ENCODE peak calls at places on chromosomes 12 and 14, in eight cellular contexts. W, I, O, Y, Q, E, K and F are unnamed samples.

GRCh38 chr14:85549697-85550096 is 19.8 kb downstream of the FLRT2 start:
- DNase-seq in Q (no peak), K (no peak), O (no peak), W (no peak), E (no peak), I (no peak), Y (no peak), F (no peak)

GRCh38 chr14:90676356-90676755 is 139.9 kb downstream of the TTC7B start:
- DNase-seq in Y (no peak), W (no peak), I (no peak), Q (no peak), K (no peak), E (no peak), O (no peak), F (no peak)

GRCh38 chr12:46159239-46159901 is 109.5 kb downstream of the SLC38A1 start:
- DNase-seq in I (no peak), O (no peak), Q (no peak), Y (no peak), E (no peak), K (no peak), W (no peak), F (no peak)

GRCh38 chr14:38065101-38065762 is 142.5 kb upstream of the SSTR1 start:
- DNase-seq in W (peak; percentile 80), K (no peak), I (no peak), E (peak; percentile 64), Q (no peak), O (no peak), Y (no peak), F (no peak)

GRCh38 chr12:559208-559905 is 99.6 kb downstream of the B4GALNT3 start:
- DNase-seq in O (no peak), K (no peak), Q (no peak), Y (no peak), I (no peak), E (no peak), W (no peak), F (no peak)

GRCh38 chr12:64666054-64666914 is 56.0 kb downstream of the RASSF3 start:
- DNase-seq in W (no peak), Q (no peak), Y (no peak), I (no peak), K (no peak), O (no peak), E (no peak), F (no peak)

GRCh38 chr12:24931666-24932405 is 17.1 kb downstream of the BCAT1 start:
- DNase-seq in E (no peak), O (no peak), Q (peak; percentile 78), Y (no peak), W (no peak), I (no peak), K (no peak), F (no peak)

GRCh38 chr14:91258021-91258618 is 13.6 kb upstream of the GPR68 start:
- DNase-seq in O (no peak), Y (peak; percentile 67), W (no peak), E (no peak), K (no peak), Q (no peak), I (peak; percentile 24), F (no peak)

GRCh38 chr14:33700052-33700451 is 250.8 kb downstream of the EGLN3 start:
- DNase-seq in Y (no peak), I (no peak), Q (no peak), E (no peak), K (no peak), W (no peak), O (no peak), F (no peak)